ENCODE peak calls at places on chromosomes 3 and 15, in six cellular contexts. S is HEK293T; Q is left colon; A is stimulated activated CD8-positive, alpha-beta memory T cell treated with anti-CD3 and anti-CD28 coated beads, Interleukin-7, amount 100 ng/mL, for 1 hour; Z is stimulated activated CD4-positive, alpha-beta T cell treated with anti-CD3 and anti-CD28 coated beads, Interleukin-4, amount 100 ng/mL, for 1 hour; N is cardiac fibroblast. Y is an unnamed sample.

GRCh38 chr3:182644800-182645433 is 148.4 kb upstream of the ATP11B start:
- DNase-seq in S (no peak), Q (no peak), A (no peak), Z (no peak), N (no peak), Y (no peak)

GRCh38 chr3:57556459-57557087 is 499 bp downstream of the PDE12 start:
- DNase-seq in S (peak; percentile 26), Q (peak; percentile 41), A (no peak), Z (peak; percentile 29), N (peak; percentile 34), Y (peak; percentile 33)

GRCh38 chr3:70871909-70872656 is 559.6 kb upstream of the MDFIC2 start:
- DNase-seq in S (no peak), Q (no peak), A (no peak), Z (no peak), N (peak; percentile 96), Y (no peak)

GRCh38 chr3:46710229-46710628 is 7.4 kb downstream of the PRSS50 start:
- DNase-seq in S (no peak), Q (no peak), A (no peak), Z (no peak), N (no peak), Y (no peak)

GRCh38 chr3:48991851-48992545 is 2.0 kb downstream of the P4HTM start:
- DNase-seq in S (no peak), Q (no peak), A (no peak), Z (no peak), N (no peak), Y (no peak)

GRCh38 chr15:69793436-69793782 is 304.3 kb downstream of the TLE3 start:
- DNase-seq in S (no peak), Q (no peak), A (no peak), Z (no peak), N (no peak), Y (no peak)

GRCh38 chr3:10762116-10762515 is 53.9 kb upstream of the SLC6A11 start:
- DNase-seq in S (no peak), Q (no peak), A (no peak), Z (no peak), N (no peak), Y (no peak)

GRCh38 chr3:187750513-187751123 is 5.3 kb upstream of the BCL6 start:
- DNase-seq in S (no peak), Q (peak; percentile 66), A (no peak), Z (no peak), N (peak; percentile 26), Y (peak; percentile 60)

GRCh38 chr3:87041191-87041590 is 50.2 kb upstream of the VGLL3 start:
- DNase-seq in S (no peak), Q (no peak), A (no peak), Z (no peak), N (no peak), Y (no peak)

GRCh38 chr15:96947296-96947695 is 616.8 kb downstream of the NR2F2 start:
- DNase-seq in S (no peak), Q (no peak), A (no peak), Z (no peak), N (no peak), Y (no peak)

GRCh38 chr3:143283432-143284128 is 164.0 kb downstream of the CHST2 start:
- DNase-seq in S (no peak), Q (no peak), A (no peak), Z (no peak), N (no peak), Y (no peak)

GRCh38 chr3:128404276-128405062 is 62.2 kb downstream of the DNAJB8 start:
- DNase-seq in S (no peak), Q (no peak), A (no peak), Z (no peak), N (no peak), Y (no peak)

GRCh38 chr3:60610441-60611112 is 640.7 kb downstream of the FHIT start:
- DNase-seq in S (no peak), Q (peak; percentile 28), A (no peak), Z (no peak), N (peak; percentile 68), Y (peak; percentile 49)

GRCh38 chr3:172192830-172193415 is 153.5 kb downstream of the FNDC3B start:
- DNase-seq in S (no peak), Q (no peak), A (no peak), Z (no peak), N (no peak), Y (no peak)

Y was measured in colonic mucosa.